ENCODE peak calls at places on chromosomes 2 and 18, in four cellular contexts. A, X, Y and O are unnamed samples.

GRCh38 chr18:51447351-51447896 is 249.9 kb upstream of the MEX3C start:
- DNase-seq in Y (no peak), A (peak; percentile 27), X (no peak), O (no peak)

GRCh38 chr2:201808070-201808469 is 1.7 kb downstream of the CDK15 start:
- DNase-seq in X (no peak), A (no peak), Y (no peak), O (no peak)

GRCh38 chr2:177314194-177314593 is 49.7 kb upstream of the NFE2L2 start:
- DNase-seq in Y (no peak), X (no peak), A (no peak), O (peak; percentile 78)

GRCh38 chr2:231323316-231323715 is 72.2 kb upstream of the B3GNT7 start:
- DNase-seq in A (no peak), Y (no peak), X (no peak), O (no peak)

GRCh38 chr18:2847341-2848144 is 737 bp downstream of the EMILIN2 start:
- DNase-seq in Y (peak; percentile 73), X (no peak), A (peak; percentile 46), O (peak; percentile 68)

GRCh38 chr2:214232266-214232665 is 178.6 kb upstream of the VWC2L start:
- DNase-seq in Y (no peak), X (no peak), A (no peak), O (peak; percentile 66)

GRCh38 chr2:102717308-102718018 is 44.4 kb upstream of the TMEM182 start:
- DNase-seq in A (no peak), X (no peak), Y (no peak), O (peak; percentile 90)

GRCh38 chr2:80527119-80527518 is 222.6 kb upstream of the LRRTM1 start:
- DNase-seq in X (no peak), A (no peak), Y (no peak), O (no peak)

GRCh38 chr2:231321556-231322334 is 73.8 kb upstream of the B3GNT7 start:
- DNase-seq in Y (no peak), X (no peak), A (no peak), O (no peak)

GRCh38 chr2:55965276-55965675 is 41.7 kb upstream of the EFEMP1 start:
- DNase-seq in A (no peak), X (no peak), Y (no peak), O (no peak)

GRCh38 chr18:74264303-74265020 is 27.3 kb downstream of the CYB5A start:
- DNase-seq in Y (no peak), A (no peak), X (no peak), O (no peak)

GRCh38 chr2:19675003-19675629 is 226.7 kb downstream of the TTC32 start:
- DNase-seq in A (no peak), Y (no peak), X (no peak), O (peak; percentile 30)

GRCh38 chr2:34910018-34910417 is 1310.9 kb upstream of the FAM98A start:
- DNase-seq in A (no peak), X (no peak), Y (no peak), O (no peak)

GRCh38 chr2:216139884-216140283 is 30.7 kb downstream of the XRCC5 start:
- DNase-seq in Y (peak; percentile 26), A (peak; percentile 47), X (peak; percentile 21), O (peak; percentile 26)

GRCh38 chr2:130391872-130392670 is 36.2 kb downstream of the PTPN18 start:
- DNase-seq in A (peak; percentile 62), X (no peak), Y (no peak), O (peak; percentile 75)

GRCh38 chr2:98654702-98655488 is 46.5 kb downstream of the UNC50 start:
- DNase-seq in A (no peak), X (no peak), Y (no peak), O (no peak)

GRCh38 chr2:104215269-104216161 is 638.4 kb upstream of the POU3F3 start:
- DNase-seq in Y (peak; percentile 30), A (no peak), X (no peak), O (no peak)

GRCh38 chr18:382423-382984 is 114.7 kb upstream of the THOC1 start:
- DNase-seq in X (no peak), A (no peak), Y (no peak), O (no peak)

GRCh38 chr2:48479923-48480322 is 50.0 kb upstream of the STON1 start:
- DNase-seq in A (peak; percentile 15), Y (no peak), X (no peak), O (no peak)

GRCh38 chr2:24859968-24860600 is 60.0 kb downstream of the ADCY3 start:
- DNase-seq in X (no peak), Y (no peak), A (no peak), O (no peak)

GRCh38 chr18:51522338-51522737 is 324.9 kb upstream of the MEX3C start:
- DNase-seq in A (no peak), Y (no peak), X (no peak), O (no peak)

GRCh38 chr2:161136696-161137324 is 23.4 kb upstream of the TANK start:
- DNase-seq in A (no peak), Y (no peak), X (peak; percentile 44), O (no peak)

GRCh38 chr2:24399434-24400206 is 39.3 kb upstream of the ITSN2 start:
- DNase-seq in Y (no peak), X (no peak), A (no peak), O (no peak)

GRCh38 chr2:49913025-49913424 is 758.7 kb upstream of the FSHR start:
- DNase-seq in X (no peak), A (no peak), Y (no peak), O (no peak)

GRCh38 chr18:50659091-50660003 is 99.5 kb downstream of the MAPK4 start:
- DNase-seq in Y (no peak), X (peak; percentile 26), A (peak; percentile 74), O (peak; percentile 57)

GRCh38 chr2:205685314-205686230 is 3.3 kb downstream of the NRP2 start:
- DNase-seq in A (no peak), Y (peak; percentile 84), X (no peak), O (peak; percentile 87)
- TF ChIP-seq EZH2 in A (no peak), Y (peak; percentile 40), X (no peak), O (no peak)

GRCh38 chr2:46828491-46829239 is 86.9 kb downstream of the MCFD2 start:
- DNase-seq in X (no peak), A (no peak), Y (no peak), O (no peak)

GRCh38 chr2:46825958-46826897 is 89.4 kb downstream of the MCFD2 start:
- DNase-seq in A (no peak), Y (no peak), X (no peak), O (peak; percentile 95)

GRCh38 chr2:46828039-46828438 is 87.6 kb downstream of the MCFD2 start:
- DNase-seq in X (no peak), Y (no peak), A (no peak), O (no peak)

GRCh38 chr2:46826898-46827245 is 88.7 kb downstream of the MCFD2 start:
- DNase-seq in A (no peak), X (no peak), Y (no peak), O (no peak)

GRCh38 chr2:46827274-46827930 is 88.2 kb downstream of the MCFD2 start:
- DNase-seq in Y (no peak), A (no peak), X (no peak), O (peak; percentile 93)
- TF ChIP-seq EZH2phosphoT487 in Y (no peak), A (no peak), X (no peak), O (no peak)

GRCh38 chr2:9107168-9108025 is 99.2 kb upstream of the ASAP2 start:
- DNase-seq in Y (no peak), A (no peak), X (no peak), O (no peak)
- H2AFZ ChIP-seq in Y (no peak overlapping the region), A (no peak overlapping the region), X (no peak overlapping the region), O (no peak overlapping the region)

GRCh38 chr2:60581461-60582282 is 28.2 kb upstream of the BCL11A start:
- DNase-seq in X (no peak), A (peak; percentile 86), Y (peak; percentile 87), O (peak; percentile 84)
- TF ChIP-seq EZH2 in X (no peak), A (no peak), Y (peak; percentile 28), O (no peak)

GRCh38 chr2:144519934-144520717 is at the start of gene ZEB2:
- DNase-seq in Y (peak; percentile 89), X (peak; percentile 19), A (peak; percentile 79), O (peak; percentile 92)
- TF ChIP-seq EZH2phosphoT487 in Y (peak; percentile 50), X (no peak), A (no peak), O (no peak)

DNA sequence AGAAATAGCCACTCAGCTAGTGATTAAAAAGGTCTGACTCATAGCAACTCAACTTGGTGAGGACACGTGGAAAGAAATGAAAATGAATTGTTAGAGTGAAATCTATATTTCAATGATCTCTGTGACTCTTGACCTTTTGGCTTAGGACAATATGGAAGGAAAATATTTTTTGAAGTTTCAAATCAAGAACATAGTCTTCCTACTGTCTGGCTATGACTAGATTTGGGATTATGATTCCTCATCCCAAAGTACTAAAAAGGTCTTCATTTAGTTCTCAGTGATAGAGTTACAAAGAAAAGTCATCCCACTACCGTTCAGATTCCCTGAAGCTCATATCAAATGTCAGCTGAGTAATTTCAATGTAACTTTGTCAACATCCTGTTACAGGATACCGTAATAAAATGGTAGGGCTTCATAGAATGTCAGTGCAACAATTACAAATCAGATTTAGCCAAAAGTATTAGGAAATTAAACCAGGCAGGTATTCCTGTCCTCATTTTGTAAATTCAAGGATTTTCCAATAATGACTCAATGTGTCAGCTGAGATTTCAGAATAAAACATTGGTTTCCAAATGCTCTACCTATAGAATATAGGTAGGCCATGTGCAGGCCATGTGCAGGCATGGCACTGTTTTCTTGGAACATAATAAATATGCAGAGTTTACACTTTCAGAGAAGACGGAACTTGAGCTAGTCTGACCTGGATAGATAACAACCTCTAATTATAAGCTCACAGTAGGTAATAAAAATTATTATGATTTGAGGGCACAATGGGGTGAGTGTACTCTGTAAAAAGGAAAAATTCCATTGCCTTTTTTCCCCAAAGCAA is 36.0 kb downstream of the ANKRD29 start:
- DNase-seq in A (no peak), Y (no peak), X (no peak), O (peak; percentile 62)
- H2AFZ ChIP-seq in A (no peak overlapping the region), Y (no peak overlapping the region), X (peak overlapping the region; percentile 33), O (no peak overlapping the region)

GRCh38 chr18:55735969-55736368 is 148.0 kb upstream of the TCF4 start:
- DNase-seq in Y (no peak), X (no peak), A (no peak), O (no peak)

GRCh38 chr18:55735199-55735855 is 147.3 kb upstream of the TCF4 start:
- DNase-seq in A (no peak), X (no peak), Y (no peak), O (no peak)

GRCh38 chr18:55737781-55738468 is 149.9 kb upstream of the TCF4 start:
- DNase-seq in A (no peak), X (no peak), Y (no peak), O (no peak)

GRCh38 chr18:55738483-55739114 is 150.6 kb upstream of the TCF4 start:
- DNase-seq in Y (no peak), X (no peak), A (no peak), O (no peak)

DNA sequence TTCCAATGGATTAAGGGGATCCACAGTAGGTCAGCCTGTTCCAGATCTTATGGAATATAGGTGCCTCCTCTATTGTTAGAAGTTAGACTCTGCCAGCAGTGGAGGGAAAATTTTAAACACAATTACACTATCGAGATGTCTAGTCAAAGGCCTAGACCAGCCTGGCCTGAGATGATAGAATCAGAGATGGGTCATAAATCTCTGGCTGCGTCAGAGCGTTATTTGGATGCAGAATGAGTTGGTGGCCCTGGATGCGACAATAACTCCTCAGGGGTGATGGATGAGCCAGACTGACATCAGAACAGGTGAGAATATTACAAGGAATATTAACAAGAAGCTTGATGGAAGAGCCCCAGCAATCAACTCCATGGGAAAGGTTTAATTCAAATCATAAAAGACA is 149.3 kb upstream of the TCF4 start:
- DNase-seq in X (no peak), A (no peak), Y (no peak), O (no peak)
- TF ChIP-seq EZH2 in X (no peak), A (no peak), Y (no peak), O (no peak)